ENCODE peak calls at places on chromosome 22, in ten cellular contexts. V is HFFc6; W is NCI-H1105 treated with DMSO at 0.1 percent for 48 hours; M is naive thymus-derived CD8-positive, alpha-beta T cell; R is hippocampal formation; E is transverse colon; Q is RPMI7951; N is activated CD4-positive, alpha-beta T cell treated with anti-CD3 and anti-CD28 coated beads, Interleukin-2, amount 50 U/mL, for 1 hour; L is heart left ventricle; K is AG04449. Y is an unnamed sample.

GRCh38 chr22:38850941-38851849 is 7.4 kb upstream of the NPTXR start:
- DNase-seq in V (peak; percentile 72), W (no peak), M (no peak), R (no peak), E (no peak), Q (peak; percentile 62), N (no peak), L (no peak), K (no peak), Y (no peak)

GRCh38 chr22:44024288-44024908 is at the start of gene PARVB:
- DNase-seq in V (no peak), W (no peak), M (no peak), R (no peak), E (peak; percentile 17), Q (peak; percentile 29), N (no peak), L (peak; percentile 46), K (no peak), Y (no peak)

GRCh38 chr22:42439821-42440674 is 7.8 kb upstream of the NFAM1 start:
- DNase-seq in V (no peak), W (no peak), M (no peak), R (no peak), E (no peak), Q (no peak), N (no peak), L (peak; percentile 40), K (no peak), Y (no peak)

GRCh38 chr22:29998627-29999026 is 81.6 kb upstream of the HORMAD2 start:
- DNase-seq in V (no peak), W (no peak), M (no peak), R (no peak), E (no peak), Q (no peak), N (no peak), L (no peak), K (no peak), Y (no peak)

GRCh38 chr22:24390576-24390975 is 36.8 kb upstream of the ADORA2A start:
- DNase-seq in V (no peak), W (no peak), M (no peak), R (no peak), E (no peak), Q (no peak), N (no peak), L (no peak), K (no peak), Y (no peak)

GRCh38 chr22:27851974-27852713 is 50.6 kb upstream of the MN1 start:
- DNase-seq in V (no peak), W (no peak), M (no peak), R (no peak), E (no peak), Q (no peak), N (no peak), L (no peak), K (no peak), Y (no peak)

GRCh38 chr22:25485626-25486545 is 78.6 kb upstream of the GRK3 start:
- DNase-seq in V (no peak), W (no peak), M (no peak), R (no peak), E (no peak), Q (no peak), N (no peak), L (no peak), K (no peak), Y (no peak)

GRCh38 chr22:47105085-47105484 is 342.6 kb downstream of the TBC1D22A start:
- DNase-seq in V (no peak), W (no peak), M (no peak), R (no peak), E (no peak), Q (no peak), N (no peak), L (no peak), K (no peak), Y (no peak)

GRCh38 chr22:23684561-23685031 is 6.2 kb upstream of the RGL4 start:
- DNase-seq in V (no peak), W (no peak), M (no peak), R (no peak), E (no peak), Q (no peak), N (no peak), L (no peak), K (no peak), Y (no peak)

GRCh38 chr22:49569286-49570031 is 258.2 kb downstream of the BRD1 start:
- DNase-seq in V (no peak), W (no peak), M (no peak), R (no peak), E (peak; percentile 4), Q (no peak), N (no peak), L (peak; percentile 15), K (no peak), Y (no peak)